ENCODE peak calls at places on chromosomes 4 and X, in five cellular contexts. I is HepG2, S is K562, M is Panc1, J is HCT116. N is an unnamed sample. For H3K4me1, the result is how much of the 10 kb centered on the place peaks cover.

GRCh38 chr4:38856524-38857337 is at the start of gene TLR6:
- DNase-seq in S (peak), I (peak), J (peak), M (peak), N (peak)

GRCh38 chr4:153428816-153429592 is 37.2 kb upstream of the TMEM131L start:
- DNase-seq in S (no peak), M (no peak), J (no peak), I (no peak), N (no peak)

GRCh38 chr4:141425124-141425523 is 204.4 kb downstream of the ZNF330 start:
- DNase-seq in J (peak), S (no peak), I (no peak), M (no peak), N (no peak)

GRCh38 chrX:77347572-77347971 is 99.6 kb upstream of the FGF16 start:
- DNase-seq in M (no peak), I (no peak), J (no peak), S (no peak), N (no peak)

GRCh38 chr4:136680271-136680670 is 852.0 kb downstream of the PCDH18 start:
- DNase-seq in M (no peak), J (no peak), I (no peak), S (no peak), N (no peak)

GRCh38 chrX:34638116-34638515 is 19.0 kb downstream of the TMEM47 start:
- DNase-seq in S (peak), J (no peak), M (no peak), I (peak), N (peak)

GRCh38 chrX:21266949-21267348 is 107.3 kb upstream of the CNKSR2 start:
- DNase-seq in M (no peak), J (no peak), I (no peak), S (no peak), N (no peak)

GRCh38 chrX:41276661-41277506 is 57.1 kb upstream of the DDX3X start:
- DNase-seq in I (no peak), M (no peak), S (no peak), J (no peak), N (peak)

GRCh38 chr4:44704673-44705072 is 21.7 kb downstream of the GNPDA2 start:
- DNase-seq in J (no peak), M (no peak), S (no peak), I (no peak), N (no peak)

GRCh38 chr4:7187691-7188090 is 4.6 kb upstream of the SORCS2 start:
- DNase-seq in S (no peak), M (no peak), J (no peak), I (no peak), N (no peak)

GRCh38 chr4:64359496-64359895 is 49.8 kb downstream of the TECRL start:
- DNase-seq in I (no peak), J (no peak), M (no peak), S (no peak), N (no peak)

GRCh38 chr4:8694226-8694625 is 101.7 kb downstream of the CPZ start:
- DNase-seq in S (no peak), I (no peak), J (no peak), M (no peak), N (no peak)

GRCh38 chrX:20267924-20268701 is 1.4 kb upstream of the RPS6KA3 start:
- DNase-seq in M (no peak), J (no peak), I (no peak), S (no peak), N (peak)

GRCh38 chrX:17580529-17581155 is 156.7 kb upstream of the SCML1 start:
- DNase-seq in S (no peak), M (no peak), I (no peak), J (no peak), N (no peak)

GRCh38 chrX:70444326-70445196 is at the start of gene DLG3:
- DNase-seq in I (no peak), J (no peak), S (no peak), M (no peak), N (peak)

GRCh38 chrX:13387656-13388421 is 68.0 kb upstream of the ATXN3L start:
- DNase-seq in J (no peak), M (no peak), S (no peak), I (no peak), N (no peak)

GRCh38 chr4:158906073-158906472 is 137.2 kb downstream of the FNIP2 start:
- DNase-seq in J (no peak), S (no peak), M (no peak), I (no peak), N (no peak)

GRCh38 chrX:74521961-74522833 is 92.2 kb downstream of the RLIM start:
- DNase-seq in J (no peak), S (no peak), I (no peak), M (no peak), N (no peak)

GRCh38 chr4:184755278-184755677 is 21.4 kb upstream of the CENPU start:
- DNase-seq in M (no peak), I (no peak), S (no peak), J (no peak), N (no peak)

GRCh38 chrX:69948398-69948797 is 101.3 kb downstream of the AWAT2 start:
- DNase-seq in I (no peak), S (no peak), J (no peak), M (no peak), N (no peak)

GRCh38 chrX:122389005-122389404 is 795.1 kb upstream of the GRIA3 start:
- DNase-seq in I (no peak), J (no peak), M (no peak), S (no peak), N (no peak)

GRCh38 chr4:15197005-15197404 is 194.7 kb downstream of the CPEB2 start:
- DNase-seq in M (no peak), I (peak), S (peak), J (no peak), N (peak)

GRCh38 chr4:74473155-74473811 is 28.3 kb downstream of the AREG start:
- DNase-seq in S (no peak), I (peak), M (no peak), J (no peak), N (peak)

GRCh38 chrX:122770581-122770980 is 413.5 kb upstream of the GRIA3 start:
- DNase-seq in J (no peak), M (no peak), S (no peak), I (no peak), N (no peak)

GRCh38 chrX:30957753-30958152 is 68.7 kb upstream of the TAB3 start:
- DNase-seq in M (no peak), S (peak), J (no peak), I (peak), N (no peak)

DNA sequence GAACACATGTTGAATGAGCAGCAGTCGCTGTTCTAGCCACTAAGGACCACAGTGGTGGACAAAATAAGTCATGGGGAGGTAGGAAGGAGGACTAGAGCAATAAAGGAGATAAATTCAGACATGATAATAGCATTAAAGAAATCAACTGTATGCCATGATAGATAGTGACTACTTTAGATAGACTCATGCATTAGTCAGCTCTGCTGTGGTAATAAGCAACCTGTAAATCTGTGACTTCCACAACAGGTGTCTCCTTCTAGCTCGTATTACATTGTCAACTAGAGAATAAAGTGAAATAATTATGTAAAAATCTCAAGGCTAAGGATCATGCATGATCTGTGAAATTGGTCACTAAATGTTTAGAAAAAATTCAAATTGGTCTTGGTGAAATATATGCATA is 77.9 kb downstream of the WWC2 start:
- DNase-seq in S (no peak), M (no peak), J (no peak), I (no peak), N (no peak)
- H3K4me1 ChIP-seq in S (under half), M (half or more), J (under half), I (half or more), N (half or more)

GRCh38 chrX:11180571-11180970 is 69.4 kb downstream of the HCCS start:
- DNase-seq in J (no peak), S (no peak), M (no peak), I (no peak), N (no peak)
- TF ChIP-seq REST in J (no peak), S (no peak), M (no peak), I (no peak), N (no peak)

GRCh38 chr4:155629183-155629825 is 37.3 kb upstream of the GUCY1A1 start:
- DNase-seq in I (no peak), M (no peak), J (no peak), S (no peak), N (no peak)

GRCh38 chr4:155629831-155630425 is 36.7 kb upstream of the GUCY1A1 start:
- DNase-seq in J (no peak), M (no peak), S (no peak), I (no peak), N (no peak)

GRCh38 chr4:155632314-155632713 is 34.3 kb upstream of the GUCY1A1 start:
- DNase-seq in J (no peak), S (no peak), I (no peak), M (no peak), N (no peak)
- TF ChIP-seq POLR2AphosphoS5 in J (no peak), S (no peak), I (no peak), M (no peak), N (no peak)

GRCh38 chr4:26877946-26878345 is 17.3 kb downstream of the STIM2 start:
- DNase-seq in I (no peak), J (no peak), M (no peak), S (no peak), N (no peak)

GRCh38 chr4:26879805-26880204 is 19.2 kb downstream of the STIM2 start:
- DNase-seq in J (no peak), M (no peak), S (peak), I (no peak), N (no peak)

GRCh38 chr4:26878729-26879415 is 18.2 kb downstream of the STIM2 start:
- DNase-seq in J (no peak), S (no peak), I (no peak), M (no peak), N (no peak)

GRCh38 chr4:26874110-26874509 is 13.5 kb downstream of the STIM2 start:
- DNase-seq in M (no peak), J (no peak), S (no peak), I (no peak), N (peak)

DNA sequence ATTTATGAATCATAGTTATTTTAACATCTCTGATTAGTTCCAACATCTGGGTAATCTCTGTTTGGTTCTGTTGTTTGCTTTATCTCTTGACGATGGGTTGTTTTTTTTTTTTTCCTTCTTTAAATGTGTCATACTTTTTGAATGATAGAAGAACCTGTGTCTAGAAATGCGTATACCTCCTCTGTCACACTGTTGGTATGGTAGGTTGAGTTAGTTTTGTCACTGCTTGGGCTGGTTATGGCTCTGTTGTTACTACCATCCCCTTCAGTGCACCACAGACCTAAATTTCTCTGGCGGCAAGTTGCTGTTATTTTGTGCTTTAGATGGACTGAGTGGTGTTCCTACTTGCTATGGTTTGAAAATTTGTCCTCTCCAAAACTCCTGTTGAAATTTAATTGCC is 16.8 kb downstream of the STIM2 start:
- DNase-seq in I (no peak), S (no peak), J (no peak), M (no peak), N (no peak)
- H3K4me1 ChIP-seq in I (under half), S (under half), J (under half), M (under half), N (under half)

DNA sequence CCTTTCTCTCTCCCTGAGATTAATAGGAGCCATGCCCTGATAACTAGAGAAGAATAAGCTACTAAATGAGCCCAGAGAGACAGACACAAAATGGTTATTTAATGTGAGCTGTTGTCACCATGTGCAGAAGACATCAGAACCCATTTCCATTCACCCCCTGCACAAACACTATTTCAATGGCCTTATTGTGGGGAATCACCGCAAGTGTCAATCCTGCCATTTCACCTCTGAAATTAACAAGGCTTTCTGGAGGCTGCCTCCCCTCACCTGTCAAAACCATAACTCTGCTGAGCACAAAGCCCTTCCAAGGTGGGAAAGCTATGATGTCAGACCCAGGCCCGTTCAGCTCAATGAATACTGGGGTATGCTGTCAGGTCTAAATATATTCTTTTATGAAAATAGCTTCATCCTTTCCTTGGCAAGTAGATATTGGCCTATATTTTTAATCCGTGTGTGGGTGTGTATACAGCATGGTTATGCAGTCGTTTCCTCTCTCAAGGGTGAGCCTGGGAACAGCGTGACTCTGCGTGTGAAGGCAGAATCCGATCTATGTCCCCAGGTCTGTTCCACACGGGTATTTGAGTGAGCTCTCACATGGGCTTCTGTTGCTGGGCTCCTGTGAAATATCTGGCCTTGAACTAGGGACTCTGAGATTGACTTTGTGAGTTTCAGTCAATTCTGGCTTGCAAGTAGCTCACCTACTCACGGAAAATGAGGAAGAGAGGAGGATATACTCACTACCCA is 266.3 kb downstream of the FBXW7 start:
- DNase-seq in J (no peak), S (no peak), M (no peak), I (peak), N (no peak)
- TF ChIP-seq REST in J (no peak), S (no peak), M (no peak), I (no peak), N (no peak)

DNA sequence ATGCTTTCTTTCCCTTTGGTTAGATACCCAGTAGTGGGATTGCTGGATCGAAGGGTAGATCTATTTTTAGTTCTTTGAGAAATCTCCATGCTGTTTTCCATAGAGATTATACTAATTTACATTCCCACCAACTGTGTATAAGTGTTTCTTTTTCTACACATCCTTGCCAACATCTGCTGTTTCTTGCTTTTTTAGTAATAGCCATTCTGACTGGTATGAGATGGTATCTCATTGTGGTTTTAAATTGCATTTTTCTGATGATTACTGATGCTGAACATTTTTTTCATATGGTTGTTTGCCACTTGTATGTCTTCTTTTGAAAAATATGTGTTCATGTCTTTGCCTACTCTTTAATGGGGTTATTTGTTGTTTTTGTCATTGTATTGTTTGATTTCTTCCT is 6.6 kb upstream of the AGA start:
- DNase-seq in S (no peak), I (no peak), J (no peak), M (no peak), N (no peak)
- TF ChIP-seq POLR2AphosphoS5 in S (no peak), I (no peak), J (no peak), M (no peak), N (no peak)

GRCh38 chrX:16120431-16120830 is 2.9 kb upstream of the GRPR start:
- DNase-seq in J (no peak), I (no peak), S (no peak), M (no peak), N (no peak)
- H3K4me1 ChIP-seq in J (under half), I (under half), S (under half), M (under half), N (under half)

DNA sequence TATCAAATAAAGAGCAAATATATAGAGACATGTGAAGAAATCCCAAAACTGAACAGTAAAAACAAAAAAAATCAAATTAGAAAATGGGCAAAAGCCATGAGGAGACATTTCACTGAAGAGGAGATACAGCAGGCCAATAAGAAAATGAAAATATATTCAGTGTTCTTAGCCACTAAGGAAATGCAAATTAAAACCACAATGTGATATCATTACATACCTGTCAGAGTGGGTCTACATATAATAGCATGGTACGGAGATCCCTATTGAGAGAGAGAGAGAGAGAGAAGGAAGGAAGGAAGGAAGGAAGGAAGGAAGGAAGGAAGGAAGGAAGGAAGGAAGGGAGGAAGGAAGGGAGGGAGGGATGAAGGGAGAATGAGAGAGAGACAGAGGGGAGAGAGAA is 707.0 kb upstream of the ACTRT1 start:
- DNase-seq in J (no peak), M (no peak), I (no peak), S (no peak), N (no peak)
- TF ChIP-seq REST in J (no peak), M (no peak), I (no peak), S (no peak), N (no peak)

GRCh38 chr4:54746228-54746627 is 88.5 kb downstream of the KIT start:
- DNase-seq in J (no peak), M (no peak), S (no peak), I (no peak), N (no peak)
- TF ChIP-seq POLR2AphosphoS5 in J (no peak), M (no peak), S (no peak), I (no peak), N (no peak)

N was measured in GM23338.